ENCODE peak calls at places on chromosomes 12 and 14, in six cellular contexts. W is epithelial cell of esophagus, M is pancreas, P is HCT116, I is fibroblast of villous mesenchyme, G is osteoblast. H is an unnamed sample.

GRCh38 chr14:60183724-60184596 is 18.8 kb upstream of the DHRS7 start:
- DNase-seq in G (no peak), I (peak; percentile 79), P (peak; percentile 61), M (no peak), W (peak; percentile 78), H (peak; percentile 85)

GRCh38 chr14:93619176-93619793 is 169.0 kb downstream of the PRIMA1 start:
- DNase-seq in I (peak; percentile 53), G (no peak), P (peak; percentile 48), W (peak; percentile 59), M (peak; percentile 26), H (peak; percentile 63)

GRCh38 chr14:21300892-21301291 is 21.0 kb downstream of the RPGRIP1 start:
- DNase-seq in G (no peak), P (no peak), I (no peak), W (peak; percentile 11), M (peak; percentile 20), H (no peak)

GRCh38 chr14:100476012-100476822 is 111.0 kb downstream of the BEGAIN start:
- DNase-seq in M (peak; percentile 74), G (peak; percentile 97), I (peak; percentile 86), W (peak; percentile 35), P (peak; percentile 94), H (peak; percentile 50)

GRCh38 chr14:26448181-26448855 is 149.5 kb downstream of the NOVA1 start:
- DNase-seq in G (no peak), I (no peak), M (no peak), P (no peak), W (no peak), H (no peak)

GRCh38 chr14:65352964-65353530 is 59.5 kb upstream of the FUT8 start:
- DNase-seq in W (peak; percentile 94), G (no peak), P (peak; percentile 51), I (no peak), M (no peak), H (no peak)

GRCh38 chr14:73238262-73238852 is 1.1 kb downstream of the PAPLN start:
- DNase-seq in M (no peak), W (peak; percentile 76), I (peak; percentile 67), G (peak; percentile 96), P (peak; percentile 6), H (peak; percentile 81)

GRCh38 chr12:6946033-6946919 is 2.5 kb downstream of the C12orf57 start:
- DNase-seq in I (no peak), M (peak; percentile 97), P (peak; percentile 96), W (peak; percentile 98), G (no peak), H (no peak)

GRCh38 chr14:77458249-77458950 is 507 bp downstream of the AHSA1 start:
- DNase-seq in I (peak; percentile 28), M (peak; percentile 31), P (no peak), W (peak; percentile 58), G (no peak), H (peak; percentile 27)

GRCh38 chr12:120118710-120119097 is 2.2 kb upstream of the RAB35 start:
- DNase-seq in M (no peak), G (peak; percentile 85), P (no peak), I (peak; percentile 32), W (peak; percentile 52), H (peak; percentile 40)

GRCh38 chr14:36955376-36955775 is 217.0 kb downstream of the SLC25A21 start:
- DNase-seq in I (no peak), P (no peak), G (no peak), M (no peak), W (no peak), H (no peak)

GRCh38 chr12:53122961-53123468 is 19.7 kb downstream of the SOAT2 start:
- DNase-seq in M (no peak), W (peak; percentile 14), P (no peak), G (peak; percentile 66), I (peak; percentile 13), H (peak; percentile 65)

GRCh38 chr12:108338915-108339657 is at the start of gene CMKLR1:
- DNase-seq in G (peak; percentile 83), I (no peak), M (no peak), W (no peak), P (no peak), H (no peak)

GRCh38 chr12:49633703-49634311 is 10.4 kb downstream of the PRPF40B start:
- DNase-seq in P (no peak), W (no peak), G (peak; percentile 79), I (no peak), M (no peak), H (no peak)

GRCh38 chr12:116712458-116713303 is 25.2 kb downstream of the SPRING1 start:
- DNase-seq in I (no peak), G (no peak), M (no peak), P (no peak), W (peak; percentile 82), H (no peak)

GRCh38 chr12:19576421-19576925 is 137.2 kb downstream of the AEBP2 start:
- DNase-seq in I (peak; percentile 80), P (no peak), W (no peak), G (no peak), M (no peak), H (no peak)

GRCh38 chr12:111066744-111067437 is 146.5 kb upstream of the MYL2 start:
- DNase-seq in W (peak; percentile 68), I (no peak), G (peak; percentile 48), M (no peak), P (peak; percentile 32), H (no peak)

GRCh38 chr14:69483765-69484443 is 624 bp upstream of the PLEKHD1 start:
- DNase-seq in W (peak; percentile 32), G (peak; percentile 93), P (no peak), M (no peak), I (peak; percentile 7), H (no peak)

GRCh38 chr12:9214536-9214935 is 6.3 kb upstream of the PZP start:
- DNase-seq in P (no peak), G (no peak), W (peak; percentile 69), M (no peak), I (no peak), H (no peak)

GRCh38 chr12:127964717-127965116 is 302.3 kb upstream of the TMEM132C start:
- DNase-seq in P (no peak), I (peak; percentile 78), W (no peak), M (no peak), G (no peak), H (peak; percentile 9)

GRCh38 chr14:102749833-102750775 is 27.1 kb upstream of the TRAF3 start:
- DNase-seq in W (no peak), I (no peak), G (peak; percentile 26), P (no peak), M (no peak), H (no peak)

GRCh38 chr12:62601765-62602444 is 135.3 kb downstream of the MON2 start:
- DNase-seq in M (no peak), G (no peak), W (no peak), P (no peak), I (no peak), H (no peak)

GRCh38 chr14:36513012-36513420 is 7.0 kb downstream of the NKX2-1 start:
- DNase-seq in P (no peak), M (no peak), G (peak; percentile 27), I (no peak), W (no peak), H (no peak)

GRCh38 chr14:93008381-93008780 is 85.4 kb downstream of the CHGA start:
- DNase-seq in W (peak; percentile 8), I (peak; percentile 61), P (no peak), G (peak; percentile 97), M (no peak), H (peak; percentile 58)

GRCh38 chr12:19964549-19964948 is 403.8 kb upstream of the PDE3A start:
- DNase-seq in W (no peak), I (no peak), P (no peak), M (no peak), G (no peak), H (peak; percentile 64)

GRCh38 chr12:18861287-18861858 is 123.5 kb downstream of the CAPZA3 start:
- DNase-seq in P (peak; percentile 47), I (peak; percentile 54), M (no peak), W (peak; percentile 61), G (no peak), H (peak; percentile 62)

GRCh38 chr14:105414456-105415371 is 4.9 kb upstream of the MTA1 start:
- DNase-seq in W (peak; percentile 54), I (peak; percentile 60), G (peak; percentile 100), M (peak; percentile 35), P (no peak), H (peak; percentile 66)

GRCh38 chr12:53798575-53798974 is 46.8 kb upstream of the CISTR start:
- DNase-seq in I (no peak), P (peak; percentile 47), W (no peak), M (no peak), G (no peak), H (peak; percentile 46)

GRCh38 chr14:104115131-104115600 is 23.2 kb upstream of the KIF26A start:
- DNase-seq in I (no peak), M (no peak), G (no peak), P (no peak), W (no peak), H (no peak)

GRCh38 chr12:2353691-2354090 is 300.9 kb downstream of the CACNA1C start:
- DNase-seq in G (no peak), W (no peak), I (no peak), P (no peak), M (no peak), H (no peak)

GRCh38 chr14:104283197-104284106 is 145.1 kb downstream of the KIF26A start:
- DNase-seq in G (peak; percentile 58), P (no peak), W (no peak), M (no peak), I (no peak), H (no peak)

GRCh38 chr14:76089151-76089550 is 62.6 kb upstream of the GPATCH2L start:
- DNase-seq in G (no peak), M (no peak), I (no peak), W (no peak), P (no peak), H (no peak)

GRCh38 chr14:67556671-67557070 is 23.6 kb downstream of the PLEKHH1 start:
- DNase-seq in G (no peak), P (no peak), M (no peak), I (no peak), W (no peak), H (no peak)
- TF ChIP-seq CTCF in G (no peak), P (no peak), M (no peak), I (no peak), W (no peak), H (no peak)

GRCh38 chr14:91317381-91318313 is 73.1 kb upstream of the GPR68 start:
- DNase-seq in M (peak; percentile 64), I (no peak), P (no peak), W (peak; percentile 64), G (no peak), H (peak; percentile 58)
- TF ChIP-seq CTCF in M (no peak), I (no peak), P (no peak), W (peak; percentile 43), G (no peak), H (peak; percentile 26)

GRCh38 chr14:66657780-66658179 is 149.8 kb downstream of the GPHN start:
- DNase-seq in I (no peak), M (no peak), P (no peak), G (no peak), W (no peak), H (no peak)

GRCh38 chr14:66662374-66662773 is 154.4 kb downstream of the GPHN start:
- DNase-seq in I (peak; percentile 27), W (peak; percentile 28), P (no peak), M (no peak), G (no peak), H (peak; percentile 52)
- TF ChIP-seq CTCF in I (peak; percentile 47), W (peak; percentile 44), P (peak; percentile 41), M (no peak), G (peak; percentile 61), H (peak; percentile 72)

DNA sequence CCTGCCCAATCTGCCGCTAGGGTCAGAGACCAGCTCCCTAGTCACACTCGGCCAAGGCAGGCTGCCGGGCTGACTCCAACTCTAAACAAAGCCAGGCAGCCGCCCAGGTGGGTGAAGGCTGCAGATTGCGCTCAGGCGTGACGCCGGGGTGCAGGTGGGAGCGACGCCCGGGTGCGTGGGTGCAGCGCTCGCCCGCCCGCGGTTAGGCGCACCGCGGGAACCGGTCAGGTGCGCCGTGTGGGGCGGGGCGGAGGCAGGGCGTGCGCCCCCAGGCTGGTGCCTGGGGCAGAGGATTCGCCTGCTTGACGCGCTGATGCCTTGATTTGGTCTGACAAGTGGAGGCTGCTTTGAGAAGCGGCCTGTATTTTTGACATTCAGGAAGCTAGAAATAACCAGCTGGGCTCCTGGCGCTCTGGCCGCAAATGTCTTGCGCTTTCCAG is 126.7 kb upstream of the HIF1A start:
- DNase-seq in M (peak; percentile 75), I (no peak), G (no peak), W (peak; percentile 57), P (no peak), H (no peak)
- TF ChIP-seq CTCF in M (no peak), I (no peak), G (no peak), W (no peak), P (peak; percentile 27), H (no peak)